ENCODE peak calls at places on chromosomes 16 and 17, in five cellular contexts. One of them, this sample, is unnamed.
A peak's percentile ranks its signal among the peaks of the same experiment; 100 is the strongest.

GRCh38 chr17:47982091-47982617 is 11.2 kb downstream of the CDK5RAP3 start:
- DNase-seq in NCI-H1436: no peak
- DNase-seq in psoas muscle: no peak
- DNase-seq in effector memory CD8-positive, alpha-beta T cell: no peak
- DNase-seq in CD4-positive, alpha-beta memory T cell: no peak
- DNase-seq in this sample: no peak

GRCh38 chr16:75195811-75196790 is 10.9 kb downstream of the CTRB2 start:
- DNase-seq in CD4-positive, alpha-beta memory T cell: no peak
- DNase-seq in psoas muscle: no peak
- DNase-seq in effector memory CD8-positive, alpha-beta T cell: no peak
- DNase-seq in NCI-H1436: no peak
- DNase-seq in this sample: no peak

GRCh38 chr17:70629902-70630301 is 460.6 kb downstream of the KCNJ2 start:
- DNase-seq in psoas muscle: no peak
- DNase-seq in effector memory CD8-positive, alpha-beta T cell: no peak
- DNase-seq in CD4-positive, alpha-beta memory T cell: no peak
- DNase-seq in NCI-H1436: no peak
- DNase-seq in this sample: no peak

GRCh38 chr16:85107532-85107931 is 4.7 kb downstream of the CIBAR2 start:
- DNase-seq in CD4-positive, alpha-beta memory T cell: no peak
- DNase-seq in psoas muscle: no peak
- DNase-seq in NCI-H1436: no peak
- DNase-seq in effector memory CD8-positive, alpha-beta T cell: no peak
- DNase-seq in this sample: no peak

GRCh38 chr16:72400257-72401078 is 228.5 kb upstream of the PMFBP1 start:
- DNase-seq in effector memory CD8-positive, alpha-beta T cell: peak; percentile 3
- DNase-seq in NCI-H1436: peak; percentile 16
- DNase-seq in psoas muscle: no peak
- DNase-seq in CD4-positive, alpha-beta memory T cell: peak; percentile 9
- DNase-seq in this sample: no peak

GRCh38 chr17:79650283-79650682 is 39.4 kb upstream of the RBFOX3 start:
- DNase-seq in NCI-H1436: no peak
- DNase-seq in CD4-positive, alpha-beta memory T cell: no peak
- DNase-seq in psoas muscle: no peak
- DNase-seq in effector memory CD8-positive, alpha-beta T cell: no peak
- DNase-seq in this sample: no peak

GRCh38 chr16:1512174-1512573 is 19.0 kb downstream of the TELO2 start:
- DNase-seq in effector memory CD8-positive, alpha-beta T cell: no peak
- DNase-seq in CD4-positive, alpha-beta memory T cell: no peak
- DNase-seq in psoas muscle: no peak
- DNase-seq in NCI-H1436: no peak
- DNase-seq in this sample: no peak

GRCh38 chr17:55023626-55024025 is 55.1 kb downstream of the STXBP4 start:
- DNase-seq in NCI-H1436: no peak
- DNase-seq in CD4-positive, alpha-beta memory T cell: no peak
- DNase-seq in psoas muscle: no peak
- DNase-seq in effector memory CD8-positive, alpha-beta T cell: no peak
- DNase-seq in this sample: no peak

GRCh38 chr16:85423186-85423550 is 190.0 kb upstream of the GSE1 start:
- DNase-seq in CD4-positive, alpha-beta memory T cell: no peak
- DNase-seq in NCI-H1436: no peak
- DNase-seq in effector memory CD8-positive, alpha-beta T cell: no peak
- DNase-seq in psoas muscle: peak; percentile 6
- DNase-seq in this sample: no peak

GRCh38 chr16:2835638-2836493 is 5.8 kb downstream of the ZG16B start:
- DNase-seq in NCI-H1436: no peak
- DNase-seq in psoas muscle: no peak
- DNase-seq in CD4-positive, alpha-beta memory T cell: no peak
- DNase-seq in effector memory CD8-positive, alpha-beta T cell: no peak
- DNase-seq in this sample: no peak

GRCh38 chr16:86697715-86698114 is 119.4 kb downstream of the FOXL1 start:
- DNase-seq in NCI-H1436: no peak
- DNase-seq in CD4-positive, alpha-beta memory T cell: no peak
- DNase-seq in effector memory CD8-positive, alpha-beta T cell: no peak
- DNase-seq in psoas muscle: no peak
- DNase-seq in this sample: no peak

GRCh38 chr16:78504391-78504945 is 405.0 kb downstream of the WWOX start:
- DNase-seq in NCI-H1436: no peak
- DNase-seq in CD4-positive, alpha-beta memory T cell: no peak
- DNase-seq in psoas muscle: peak; percentile 35
- DNase-seq in effector memory CD8-positive, alpha-beta T cell: no peak
- DNase-seq in this sample: no peak

GRCh38 chr16:84652565-84652964 is 4.3 kb downstream of the KLHL36 start:
- DNase-seq in psoas muscle: no peak
- DNase-seq in NCI-H1436: no peak
- DNase-seq in effector memory CD8-positive, alpha-beta T cell: peak; percentile 14
- DNase-seq in CD4-positive, alpha-beta memory T cell: peak; percentile 61
- DNase-seq in this sample: peak; percentile 17

GRCh38 chr17:71055128-71055527 is 885.8 kb downstream of the KCNJ2 start:
- DNase-seq in CD4-positive, alpha-beta memory T cell: no peak
- DNase-seq in psoas muscle: no peak
- DNase-seq in effector memory CD8-positive, alpha-beta T cell: no peak
- DNase-seq in NCI-H1436: no peak
- DNase-seq in this sample: no peak

GRCh38 chr17:76932402-76933333 is 64.5 kb downstream of the MGAT5B start:
- DNase-seq in NCI-H1436: no peak
- DNase-seq in effector memory CD8-positive, alpha-beta T cell: no peak
- DNase-seq in psoas muscle: no peak
- DNase-seq in CD4-positive, alpha-beta memory T cell: no peak
- DNase-seq in this sample: no peak

GRCh38 chr16:49634235-49635008 is 221.5 kb downstream of the ZNF423 start:
- DNase-seq in CD4-positive, alpha-beta memory T cell: no peak
- DNase-seq in effector memory CD8-positive, alpha-beta T cell: no peak
- DNase-seq in psoas muscle: no peak
- DNase-seq in NCI-H1436: no peak
- DNase-seq in this sample: no peak

GRCh38 chr16:80058236-80058635 is 457.7 kb upstream of the MAF start:
- DNase-seq in psoas muscle: peak; percentile 31
- DNase-seq in CD4-positive, alpha-beta memory T cell: no peak
- DNase-seq in NCI-H1436: no peak
- DNase-seq in effector memory CD8-positive, alpha-beta T cell: no peak
- DNase-seq in this sample: no peak

GRCh38 chr17:81701288-81702071 is 1.7 kb upstream of the MRPL12 start:
- DNase-seq in NCI-H1436: no peak
- DNase-seq in effector memory CD8-positive, alpha-beta T cell: no peak
- DNase-seq in psoas muscle: no peak
- DNase-seq in CD4-positive, alpha-beta memory T cell: no peak
- DNase-seq in this sample: no peak